ENCODE peak calls at places on chromosomes 11 and 22, in ten cellular contexts. U is tibial artery, I is transverse colon, X is dorsolateral prefrontal cortex, K is lower lobe of right lung, N is heart left ventricle, B is GM06990, O is AG10803, S is uterus, M is esophagus squamous epithelium. R is an unnamed sample.

GRCh38 chr22:49510718-49511117 is 317.0 kb downstream of the BRD1 start:
- DNase-seq in U (no peak), I (no peak), X (no peak), K (no peak), N (no peak), B (no peak), O (no peak), S (no peak), M (no peak), R (no peak)

GRCh38 chr11:121067453-121067852 is 33.6 kb upstream of the TECTA start:
- DNase-seq in U (no peak), I (no peak), X (no peak), K (no peak), N (no peak), B (no peak), O (no peak), S (no peak), M (no peak), R (no peak)

GRCh38 chr11:117815262-117815803 is 9.2 kb downstream of the FXYD2 start:
- DNase-seq in U (peak), I (peak), X (no peak), K (peak), N (peak), B (peak), O (no peak), S (no peak), M (peak), R (no peak)

GRCh38 chr11:34595391-34595790 is 25.5 kb upstream of the EHF start:
- DNase-seq in U (no peak), I (no peak), X (no peak), K (no peak), N (no peak), B (no peak), O (no peak), S (no peak), M (no peak), R (no peak)

GRCh38 chr11:116613201-116613910 is 159.4 kb downstream of the BUD13 start:
- DNase-seq in U (no peak), I (no peak), X (no peak), K (no peak), N (no peak), B (no peak), O (no peak), S (no peak), M (no peak), R (no peak)

GRCh38 chr11:121253951-121254350 is 38.6 kb upstream of the SC5D start:
- DNase-seq in U (no peak), I (no peak), X (no peak), K (no peak), N (no peak), B (no peak), O (no peak), S (no peak), M (no peak), R (no peak)

GRCh38 chr22:44266811-44267760 is 45.7 kb downstream of the SHISAL1 start:
- DNase-seq in U (no peak), I (no peak), X (no peak), K (peak), N (no peak), B (no peak), O (no peak), S (no peak), M (no peak), R (no peak)

GRCh38 chr22:21939392-21940319 is 13.0 kb downstream of the PPM1F start:
- DNase-seq in U (no peak), I (no peak), X (no peak), K (no peak), N (peak), B (no peak), O (no peak), S (no peak), M (no peak), R (no peak)

GRCh38 chr11:66951135-66951534 is 7.0 kb downstream of the PC start:
- DNase-seq in U (no peak), I (no peak), X (no peak), K (no peak), N (no peak), B (no peak), O (no peak), S (no peak), M (no peak), R (no peak)

GRCh38 chr11:44617671-44618461 is 52.4 kb downstream of the CD82 start:
- DNase-seq in U (no peak), I (peak), X (peak), K (no peak), N (no peak), B (no peak), O (no peak), S (peak), M (no peak), R (no peak)

GRCh38 chr11:128324531-128325141 is 262.7 kb downstream of the ETS1 start:
- DNase-seq in U (no peak), I (peak), X (no peak), K (no peak), N (no peak), B (no peak), O (no peak), S (no peak), M (no peak), R (no peak)

GRCh38 chr11:110948112-110948511 is 235.9 kb upstream of the ARHGAP20 start:
- DNase-seq in U (peak), I (no peak), X (no peak), K (no peak), N (peak), B (no peak), O (peak), S (no peak), M (no peak), R (peak)

GRCh38 chr11:122197055-122197987 is 81.3 kb upstream of the BLID start:
- DNase-seq in U (peak), I (no peak), X (no peak), K (no peak), N (peak), B (no peak), O (peak), S (peak), M (no peak), R (peak)

GRCh38 chr22:50298937-50299656 is 8.3 kb downstream of the PLXNB2 start:
- DNase-seq in U (no peak), I (no peak), X (no peak), K (no peak), N (peak), B (no peak), O (peak), S (no peak), M (no peak), R (no peak)

GRCh38 chr22:49783036-49783746 is 44.5 kb downstream of the BRD1 start:
- DNase-seq in U (no peak), I (no peak), X (no peak), K (peak), N (no peak), B (no peak), O (no peak), S (no peak), M (no peak), R (no peak)

GRCh38 chr11:113446938-113447337 is 28.3 kb downstream of the DRD2 start:
- DNase-seq in U (no peak), I (no peak), X (no peak), K (no peak), N (no peak), B (no peak), O (no peak), S (no peak), M (no peak), R (no peak)

GRCh38 chr11:107593941-107594340 is 3.0 kb downstream of the ELMOD1 start:
- DNase-seq in U (no peak), I (no peak), X (no peak), K (no peak), N (no peak), B (no peak), O (no peak), S (no peak), M (no peak), R (no peak)

DNA sequence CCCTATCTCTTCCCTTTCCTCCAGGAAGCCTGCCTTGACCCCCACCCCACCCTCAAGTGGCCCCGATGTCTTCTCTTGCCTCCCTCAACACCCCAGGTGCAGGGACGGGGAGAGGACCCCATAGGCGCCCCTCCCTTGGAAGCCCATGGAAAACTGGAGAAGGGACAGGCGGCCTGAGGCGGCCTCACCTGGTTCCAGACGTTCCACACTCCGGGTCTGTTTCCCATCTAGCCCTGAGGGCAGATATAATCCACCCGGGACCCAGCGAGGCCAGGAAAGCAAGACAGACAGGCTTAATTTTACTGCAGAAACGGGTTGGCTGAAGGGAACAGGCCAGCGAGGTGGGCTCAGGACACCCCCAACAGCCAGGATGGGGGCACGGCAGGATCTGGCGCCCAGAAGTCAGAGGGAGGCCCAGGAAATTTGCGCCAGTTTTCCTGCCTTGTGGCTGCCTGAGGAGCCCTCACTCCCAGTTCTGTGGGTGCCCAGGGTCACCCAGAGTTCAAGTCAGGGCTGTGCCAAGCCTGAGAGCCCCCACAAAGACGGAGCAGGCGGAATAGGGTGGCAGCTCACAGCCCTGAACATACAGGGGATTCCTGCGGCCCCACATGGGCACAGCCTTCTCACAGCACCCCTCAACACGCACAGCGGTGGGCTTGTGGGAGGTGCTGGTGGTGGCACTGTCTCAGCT is 3.0 kb upstream of the SIGIRR start:
- DNase-seq in U (no peak), I (peak), X (no peak), K (peak), N (peak), B (no peak), O (no peak), S (no peak), M (no peak), R (no peak)
- H3K4me3 ChIP-seq in U (peak), I (no peak), X (peak), K (peak), N (peak), B (no peak), O (no peak), S (no peak), M (peak), R (no peak)

DNA sequence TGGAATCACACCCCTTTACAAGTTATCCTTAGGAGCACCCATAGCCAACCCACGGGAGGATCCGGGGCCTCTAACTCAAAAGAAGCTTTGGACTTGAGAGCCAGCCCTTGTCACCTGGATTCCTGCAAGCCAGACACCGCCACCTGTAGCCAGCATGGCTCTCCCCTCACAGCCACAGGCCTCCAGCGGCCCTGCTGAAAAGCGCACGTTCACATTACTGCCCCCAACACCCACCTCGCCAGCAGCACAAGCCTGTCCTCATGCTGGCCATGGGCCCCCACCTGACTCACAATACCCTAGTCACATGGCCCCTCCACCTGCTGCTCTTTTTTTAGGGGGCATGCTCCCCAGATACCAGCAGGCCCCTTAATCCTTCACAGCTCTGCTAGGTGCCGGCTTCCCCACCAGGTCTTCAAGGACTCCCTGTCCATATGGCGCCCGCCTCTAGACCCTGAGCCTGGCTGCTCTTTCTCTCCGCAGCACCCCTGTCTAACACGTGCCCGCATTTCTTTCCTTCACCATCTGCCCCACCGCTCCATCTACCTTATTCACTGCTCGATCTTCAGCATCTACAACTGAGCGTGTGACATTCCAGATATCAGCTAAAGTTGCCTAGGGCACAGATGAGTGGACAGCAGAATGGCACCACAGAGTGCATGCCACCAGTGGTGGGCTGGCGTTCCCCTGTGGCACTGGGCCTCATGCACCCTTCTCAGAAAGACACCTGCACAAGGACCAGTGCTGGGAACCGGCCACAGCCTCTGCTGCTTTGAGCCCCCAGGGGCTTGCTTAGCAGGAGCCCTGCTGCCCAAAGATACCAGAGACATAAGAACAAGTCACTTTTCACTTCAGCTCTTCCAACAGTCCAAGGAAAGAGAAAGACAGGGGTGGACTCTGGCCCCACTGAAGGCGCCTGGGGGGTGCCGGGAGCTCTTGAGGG is 6.6 kb downstream of the CARS1 start:
- DNase-seq in U (no peak), I (no peak), X (no peak), K (no peak), N (no peak), B (no peak), O (no peak), S (no peak), M (no peak), R (no peak)
- H3K4me3 ChIP-seq in U (no peak), I (no peak), X (peak), K (no peak), N (no peak), B (no peak), O (peak), S (no peak), M (no peak), R (no peak)

GRCh38 chr22:36377022-36377631 is 10.6 kb downstream of the MYH9 start:
- DNase-seq in U (no peak), I (no peak), X (no peak), K (no peak), N (no peak), B (peak), O (no peak), S (no peak), M (no peak), R (no peak)
- H3K4me3 ChIP-seq in U (no peak), I (no peak), X (no peak), K (peak), N (peak), B (peak), O (no peak), S (no peak), M (no peak), R (no peak)

GRCh38 chr11:6746086-6746618 is 25.6 kb downstream of the OR2AG2 start:
- DNase-seq in U (no peak), I (peak), X (no peak), K (no peak), N (no peak), B (peak), O (no peak), S (no peak), M (no peak), R (no peak)
- H3K4me3 ChIP-seq in U (peak), I (no peak), X (peak), K (peak), N (peak), B (peak), O (no peak), S (no peak), M (peak), R (no peak)

GRCh38 chr11:65489706-65490310 is 9.0 kb upstream of the MALAT1 start:
- DNase-seq in U (peak), I (peak), X (no peak), K (no peak), N (peak), B (no peak), O (peak), S (no peak), M (no peak), R (peak)

GRCh38 chr11:65487467-65488272 is 11.2 kb upstream of the MALAT1 start:
- DNase-seq in U (peak), I (peak), X (peak), K (peak), N (peak), B (peak), O (peak), S (peak), M (peak), R (peak)

GRCh38 chr11:65489061-65489705 is 9.7 kb upstream of the MALAT1 start:
- DNase-seq in U (peak), I (peak), X (no peak), K (no peak), N (peak), B (no peak), O (peak), S (peak), M (no peak), R (peak)

GRCh38 chr11:65486570-65487466 is 12.0 kb upstream of the MALAT1 start:
- DNase-seq in U (no peak), I (no peak), X (no peak), K (no peak), N (no peak), B (no peak), O (no peak), S (no peak), M (no peak), R (no peak)

GRCh38 chr11:65488273-65489058 is 10.4 kb upstream of the MALAT1 start:
- DNase-seq in U (peak), I (peak), X (peak), K (no peak), N (peak), B (no peak), O (peak), S (peak), M (no peak), R (peak)
- H3K4me3 ChIP-seq in U (peak), I (no peak), X (peak), K (peak), N (peak), B (peak), O (peak), S (no peak), M (no peak), R (peak)

DNA sequence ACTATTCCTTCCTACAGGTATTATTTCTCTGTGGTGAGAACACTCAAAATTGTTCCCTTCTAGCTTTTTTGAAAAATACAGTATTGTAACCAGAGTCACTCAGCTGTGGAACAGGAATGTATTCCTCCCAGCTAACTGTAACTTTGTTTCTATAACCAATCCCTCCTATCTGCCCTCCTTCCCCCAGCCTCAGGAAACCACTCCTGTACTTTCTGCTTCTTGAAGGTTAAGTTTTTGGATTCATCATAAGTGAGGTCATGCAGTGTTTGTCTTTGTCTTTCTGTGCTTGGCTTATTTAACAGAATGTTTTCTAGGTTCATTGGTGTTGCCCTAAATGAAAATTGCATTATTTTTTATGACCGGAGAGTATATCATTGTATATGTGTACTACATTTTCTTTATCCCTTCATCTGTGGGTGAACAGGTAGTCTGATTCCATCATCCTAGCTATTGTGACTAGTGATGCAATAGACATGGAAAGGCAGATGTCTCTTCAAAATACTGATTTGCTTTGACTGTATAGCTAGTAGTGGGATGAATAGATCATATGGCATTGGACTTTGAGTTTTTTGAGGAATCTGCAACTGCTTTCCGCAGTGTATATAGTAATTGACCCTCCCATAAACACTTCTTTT is 112.9 kb upstream of the GRK3 start:
- DNase-seq in U (no peak), I (no peak), X (no peak), K (no peak), N (no peak), B (no peak), O (no peak), S (no peak), M (no peak), R (peak)
- H3K4me3 ChIP-seq in U (no peak), I (no peak), X (no peak), K (no peak), N (no peak), B (no peak), O (peak), S (no peak), M (no peak), R (no peak)

GRCh38 chr11:22194907-22195306 is 2.0 kb downstream of the ANO5 start:
- DNase-seq in U (no peak), I (no peak), X (no peak), K (no peak), N (no peak), B (no peak), O (no peak), S (no peak), M (no peak), R (no peak)

GRCh38 chr11:22190827-22191463 is 1.9 kb upstream of the ANO5 start:
- DNase-seq in U (no peak), I (no peak), X (no peak), K (no peak), N (no peak), B (peak), O (no peak), S (no peak), M (no peak), R (no peak)

GRCh38 chr11:22193348-22194051 is 615 bp downstream of the ANO5 start:
- DNase-seq in U (peak), I (peak), X (peak), K (peak), N (peak), B (peak), O (no peak), S (peak), M (no peak), R (peak)

GRCh38 chr11:22192289-22192641 is 620 bp upstream of the ANO5 start:
- DNase-seq in U (no peak), I (peak), X (no peak), K (no peak), N (peak), B (no peak), O (no peak), S (no peak), M (no peak), R (no peak)

GRCh38 chr11:22192642-22193347 is at the start of gene ANO5:
- DNase-seq in U (peak), I (peak), X (peak), K (peak), N (peak), B (peak), O (no peak), S (peak), M (no peak), R (peak)
- H3K4me3 ChIP-seq in U (peak), I (peak), X (peak), K (peak), N (peak), B (peak), O (peak), S (peak), M (peak), R (peak)

R was measured in astrocyte.